ENCODE peak calls at places on chromosomes 1 and 21, in ten cellular contexts. R is stomach; O is bronchial epithelial cell; E is tibial nerve; N is BJ; P is brain microvascular endothelial cell; G is PC-3; L is cardiac muscle cell; M is CD8-positive, alpha-beta T cell; K is heart right ventricle. T is an unnamed sample.

GRCh38 chr1:63987014-63987630 is 213.3 kb downstream of the ROR1 start:
- DNase-seq in R (no peak), O (peak), E (no peak), N (no peak), P (peak), G (peak), L (no peak), M (no peak), K (no peak), T (no peak)

GRCh38 chr21:29300547-29301138 is 1.9 kb downstream of the BACH1 start:
- DNase-seq in R (no peak), O (no peak), E (no peak), N (no peak), P (no peak), G (peak), L (no peak), M (no peak), K (no peak), T (no peak)

GRCh38 chr1:111227434-111227833 is at the start of gene CHI3L2:
- DNase-seq in R (no peak), O (no peak), E (no peak), N (no peak), P (no peak), G (no peak), L (no peak), M (no peak), K (no peak), T (no peak)

GRCh38 chr1:237873487-237873927 is 17.2 kb downstream of the ZP4 start:
- DNase-seq in R (no peak), O (peak), E (no peak), N (no peak), P (peak), G (peak), L (no peak), M (no peak), K (no peak), T (no peak)

GRCh38 chr1:226406401-226406881 is 1.5 kb downstream of the PARP1 start:
- DNase-seq in R (no peak), O (peak), E (no peak), N (no peak), P (no peak), G (peak), L (no peak), M (no peak), K (no peak), T (no peak)

GRCh38 chr1:70360321-70360720 is 5.8 kb upstream of the ANKRD13C start:
- DNase-seq in R (no peak), O (no peak), E (no peak), N (no peak), P (no peak), G (peak), L (no peak), M (no peak), K (no peak), T (no peak)

GRCh38 chr1:60670313-60670712 is 412.0 kb upstream of the NFIA start:
- DNase-seq in R (no peak), O (no peak), E (no peak), N (no peak), P (no peak), G (no peak), L (no peak), M (no peak), K (no peak), T (no peak)

GRCh38 chr1:178161516-178161915 is 67.6 kb downstream of the RASAL2 start:
- DNase-seq in R (no peak), O (peak), E (no peak), N (no peak), P (peak), G (no peak), L (no peak), M (no peak), K (no peak), T (no peak)

GRCh38 chr21:16634522-16634914 is 878.3 kb upstream of the CXADR start:
- DNase-seq in R (no peak), O (peak), E (no peak), N (no peak), P (no peak), G (no peak), L (peak), M (no peak), K (no peak), T (no peak)

GRCh38 chr1:10692401-10693021 is 103.9 kb downstream of the CASZ1 start:
- DNase-seq in R (peak), O (peak), E (no peak), N (no peak), P (no peak), G (peak), L (peak), M (peak), K (no peak), T (no peak)

GRCh38 chr1:172719066-172719627 is 60.2 kb downstream of the FASLG start:
- DNase-seq in R (no peak), O (peak), E (no peak), N (no peak), P (no peak), G (peak), L (no peak), M (no peak), K (no peak), T (no peak)

GRCh38 chr21:16309250-16309971 is 579.6 kb downstream of the USP25 start:
- DNase-seq in R (no peak), O (no peak), E (no peak), N (no peak), P (peak), G (no peak), L (no peak), M (no peak), K (no peak), T (no peak)

GRCh38 chr1:154493276-154493675 is 8.7 kb upstream of the TDRD10 start:
- DNase-seq in R (no peak), O (no peak), E (no peak), N (no peak), P (no peak), G (no peak), L (no peak), M (no peak), K (peak), T (no peak)

GRCh38 chr1:24102966-24103365 is 9.0 kb downstream of the MYOM3 start:
- DNase-seq in R (no peak), O (no peak), E (no peak), N (no peak), P (no peak), G (no peak), L (no peak), M (no peak), K (peak), T (no peak)

GRCh38 chr21:46189959-46190490 is 5.8 kb upstream of the SPATC1L start:
- DNase-seq in R (no peak), O (no peak), E (peak), N (no peak), P (no peak), G (no peak), L (no peak), M (no peak), K (no peak), T (no peak)

GRCh38 chr1:41455479-41456271 is 28.8 kb downstream of the EDN2 start:
- DNase-seq in R (no peak), O (peak), E (no peak), N (no peak), P (peak), G (no peak), L (no peak), M (no peak), K (peak), T (no peak)

GRCh38 chr1:89622895-89623294 is 10.0 kb upstream of the LRRC8C start:
- DNase-seq in R (no peak), O (peak), E (no peak), N (no peak), P (no peak), G (no peak), L (no peak), M (no peak), K (no peak), T (no peak)

GRCh38 chr21:30146558-30147282 is 19.9 kb downstream of the CLDN17 start:
- DNase-seq in R (no peak), O (peak), E (no peak), N (no peak), P (no peak), G (peak), L (no peak), M (no peak), K (no peak), T (no peak)

GRCh38 chr1:215083408-215083961 is 948 bp downstream of the KCNK2 start:
- DNase-seq in R (no peak), O (no peak), E (peak), N (no peak), P (no peak), G (no peak), L (peak), M (no peak), K (no peak), T (no peak)

GRCh38 chr21:15065381-15066230 is 806 bp upstream of the NRIP1 start:
- DNase-seq in R (peak), O (peak), E (peak), N (peak), P (peak), G (peak), L (peak), M (peak), K (peak), T (peak)

GRCh38 chr1:25392881-25393280 is 27.7 kb downstream of the RHCE start:
- DNase-seq in R (no peak), O (no peak), E (no peak), N (no peak), P (no peak), G (no peak), L (no peak), M (no peak), K (no peak), T (no peak)

GRCh38 chr1:51372561-51372960 is 42.2 kb upstream of the TTC39A start:
- DNase-seq in R (no peak), O (no peak), E (no peak), N (no peak), P (no peak), G (no peak), L (no peak), M (no peak), K (no peak), T (no peak)

GRCh38 chr21:29656504-29657227 is 283.1 kb downstream of the GRIK1 start:
- DNase-seq in R (no peak), O (peak), E (no peak), N (peak), P (peak), G (peak), L (no peak), M (no peak), K (no peak), T (peak)

GRCh38 chr1:165144757-165145397 is 211.6 kb downstream of the LMX1A start:
- DNase-seq in R (peak), O (peak), E (peak), N (peak), P (peak), G (peak), L (peak), M (no peak), K (no peak), T (peak)

GRCh38 chr1:37890378-37891014 is 31.1 kb upstream of the MTF1 start:
- DNase-seq in R (no peak), O (peak), E (no peak), N (no peak), P (peak), G (peak), L (peak), M (no peak), K (no peak), T (peak)

GRCh38 chr1:56434659-56435202 is 144.6 kb downstream of the PLPP3 start:
- DNase-seq in R (no peak), O (no peak), E (no peak), N (no peak), P (no peak), G (no peak), L (no peak), M (no peak), K (no peak), T (no peak)

GRCh38 chr1:42258218-42258617 is 76.8 kb downstream of the FOXJ3 start:
- DNase-seq in R (no peak), O (no peak), E (no peak), N (no peak), P (no peak), G (no peak), L (no peak), M (no peak), K (no peak), T (no peak)

GRCh38 chr1:17276568-17276967 is 27.7 kb downstream of the PADI3 start:
- DNase-seq in R (peak), O (peak), E (no peak), N (no peak), P (no peak), G (peak), L (no peak), M (no peak), K (no peak), T (no peak)

GRCh38 chr1:186605762-186606350 is 74.4 kb downstream of the PTGS2 start:
- DNase-seq in R (no peak), O (peak), E (no peak), N (no peak), P (peak), G (peak), L (peak), M (no peak), K (no peak), T (peak)

GRCh38 chr1:21834666-21835065 is 22.6 kb downstream of the LDLRAD2 start:
- DNase-seq in R (no peak), O (no peak), E (no peak), N (no peak), P (no peak), G (no peak), L (no peak), M (no peak), K (no peak), T (no peak)

GRCh38 chr21:43210454-43211084 is 41.8 kb downstream of the CRYAA start:
- DNase-seq in R (no peak), O (no peak), E (no peak), N (no peak), P (no peak), G (no peak), L (no peak), M (no peak), K (no peak), T (no peak)

GRCh38 chr1:50667710-50668356 is 244.6 kb upstream of the DMRTA2 start:
- DNase-seq in R (no peak), O (no peak), E (no peak), N (no peak), P (peak), G (no peak), L (no peak), M (no peak), K (no peak), T (no peak)

GRCh38 chr1:209387969-209388329 is 195.6 kb upstream of the CAMK1G start:
- DNase-seq in R (no peak), O (peak), E (no peak), N (no peak), P (peak), G (peak), L (no peak), M (no peak), K (no peak), T (no peak)

GRCh38 chr1:145994391-145995120 is 1.8 kb downstream of the TXNIP start:
- DNase-seq in R (peak), O (no peak), E (no peak), N (no peak), P (no peak), G (no peak), L (no peak), M (no peak), K (no peak), T (no peak)

GRCh38 chr1:223776075-223776814 is 63.9 kb downstream of the CAPN2 start:
- DNase-seq in R (no peak), O (peak), E (no peak), N (peak), P (peak), G (peak), L (no peak), M (no peak), K (no peak), T (peak)

GRCh38 chr1:36098650-36099365 is 10.1 kb downstream of the ADPRS start:
- DNase-seq in R (no peak), O (no peak), E (no peak), N (no peak), P (no peak), G (no peak), L (no peak), M (no peak), K (no peak), T (no peak)

GRCh38 chr1:219333626-219334025 is 159.9 kb downstream of the LYPLAL1 start:
- DNase-seq in R (no peak), O (peak), E (no peak), N (no peak), P (no peak), G (no peak), L (no peak), M (no peak), K (no peak), T (no peak)

DNA sequence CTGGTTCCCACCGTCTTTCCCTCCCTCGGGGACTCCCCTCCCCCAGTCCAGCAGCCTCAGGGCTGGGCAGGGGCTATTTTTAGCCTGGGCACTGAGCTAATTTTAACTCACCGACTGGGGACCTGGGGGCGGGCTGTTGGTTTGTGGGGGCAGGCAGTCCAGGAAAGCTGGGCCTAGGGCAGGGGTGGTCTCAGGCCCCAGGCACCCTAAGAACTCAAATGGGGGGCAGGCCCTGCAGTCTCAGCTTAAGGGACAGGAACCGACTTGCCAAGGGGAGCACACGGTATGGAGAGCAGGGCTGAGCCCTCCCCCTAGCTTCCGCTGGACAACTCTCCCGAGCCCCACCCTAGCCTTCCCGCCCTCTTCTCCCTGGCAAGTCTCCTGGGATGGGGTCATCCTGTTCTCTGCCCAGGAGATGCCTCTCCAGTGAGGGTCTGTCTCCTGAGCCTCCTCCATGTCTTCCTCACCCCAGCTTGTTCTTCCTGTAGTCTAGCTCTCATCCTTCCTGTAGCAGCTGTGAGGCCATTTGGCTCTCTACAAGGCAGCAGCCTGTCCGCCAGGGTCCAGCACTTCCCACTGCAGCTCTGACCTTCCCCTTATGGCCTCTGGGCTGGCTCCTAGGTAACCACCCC is 10.1 kb downstream of the MEF2D start:
- DNase-seq in R (no peak), O (no peak), E (no peak), N (no peak), P (no peak), G (no peak), L (peak), M (no peak), K (peak), T (no peak)
- H3K4me3 ChIP-seq in R (peak), O (no peak), E (peak), N (no peak), P (no peak), G (no peak), L (peak), M (peak), K (peak), T (peak)

GRCh38 chr1:13851726-13852125 is 151.7 kb downstream of the PRDM2 start:
- DNase-seq in R (no peak), O (no peak), E (no peak), N (no peak), P (no peak), G (no peak), L (no peak), M (no peak), K (no peak), T (no peak)
- TF ChIP-seq CTCF in R (no peak), O (no peak), E (no peak), N (no peak), P (no peak), G (no peak), L (no peak), M (no peak), K (no peak), T (no peak)

GRCh38 chr1:45908613-45909140 is 105.3 kb downstream of the MAST2 start:
- DNase-seq in R (no peak), O (no peak), E (no peak), N (no peak), P (no peak), G (no peak), L (peak), M (no peak), K (no peak), T (no peak)

GRCh38 chr1:45913925-45914501 is 110.6 kb downstream of the MAST2 start:
- DNase-seq in R (no peak), O (no peak), E (no peak), N (no peak), P (no peak), G (no peak), L (peak), M (no peak), K (no peak), T (no peak)

GRCh38 chr1:45914836-45915235 is 111.4 kb downstream of the MAST2 start:
- DNase-seq in R (no peak), O (no peak), E (no peak), N (no peak), P (no peak), G (no peak), L (no peak), M (no peak), K (no peak), T (no peak)

GRCh38 chr1:45911634-45912033 is 108.2 kb downstream of the MAST2 start:
- DNase-seq in R (no peak), O (no peak), E (no peak), N (no peak), P (no peak), G (no peak), L (no peak), M (no peak), K (no peak), T (no peak)

DNA sequence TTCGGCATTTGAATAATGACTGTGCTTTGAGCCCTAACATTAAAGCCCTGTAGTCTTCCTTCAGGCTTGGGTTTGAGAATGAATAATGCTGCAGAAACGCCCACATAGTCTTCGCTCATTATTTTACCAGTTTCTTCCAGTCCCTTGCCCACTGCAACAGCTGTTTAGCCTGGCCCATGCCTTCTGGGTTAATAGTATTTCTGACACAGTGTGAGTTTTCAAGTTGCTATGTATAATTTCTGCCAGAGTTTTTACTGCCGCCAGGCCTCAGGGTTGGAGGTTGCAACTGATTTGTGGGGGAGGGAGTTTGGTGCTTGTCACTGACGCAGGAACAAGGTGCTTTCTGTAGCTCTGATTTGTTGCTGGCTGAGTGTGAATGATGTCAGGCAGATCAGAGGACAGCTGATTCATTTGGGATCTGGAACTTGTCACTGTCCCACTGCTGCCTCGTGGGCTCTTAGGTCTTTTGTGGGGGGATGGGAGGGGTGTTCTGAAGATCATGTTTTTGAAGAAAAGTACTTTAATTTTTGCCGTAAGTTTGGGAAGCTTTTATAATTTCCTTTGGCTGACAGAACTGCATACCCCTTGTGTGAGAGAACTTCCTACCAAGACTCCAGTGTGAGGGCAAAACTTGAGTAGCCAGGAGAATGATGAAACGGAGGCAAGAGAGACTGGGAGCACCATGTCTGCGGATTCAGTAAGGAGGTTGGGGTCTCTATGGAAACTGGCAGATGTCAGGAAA is 109.9 kb downstream of the MAST2 start:
- DNase-seq in R (no peak), O (no peak), E (no peak), N (peak), P (peak), G (no peak), L (peak), M (no peak), K (peak), T (peak)
- H3K4me3 ChIP-seq in R (no peak), O (no peak), E (no peak), N (no peak), P (no peak), G (no peak), L (peak), M (no peak), K (peak), T (no peak)

DNA sequence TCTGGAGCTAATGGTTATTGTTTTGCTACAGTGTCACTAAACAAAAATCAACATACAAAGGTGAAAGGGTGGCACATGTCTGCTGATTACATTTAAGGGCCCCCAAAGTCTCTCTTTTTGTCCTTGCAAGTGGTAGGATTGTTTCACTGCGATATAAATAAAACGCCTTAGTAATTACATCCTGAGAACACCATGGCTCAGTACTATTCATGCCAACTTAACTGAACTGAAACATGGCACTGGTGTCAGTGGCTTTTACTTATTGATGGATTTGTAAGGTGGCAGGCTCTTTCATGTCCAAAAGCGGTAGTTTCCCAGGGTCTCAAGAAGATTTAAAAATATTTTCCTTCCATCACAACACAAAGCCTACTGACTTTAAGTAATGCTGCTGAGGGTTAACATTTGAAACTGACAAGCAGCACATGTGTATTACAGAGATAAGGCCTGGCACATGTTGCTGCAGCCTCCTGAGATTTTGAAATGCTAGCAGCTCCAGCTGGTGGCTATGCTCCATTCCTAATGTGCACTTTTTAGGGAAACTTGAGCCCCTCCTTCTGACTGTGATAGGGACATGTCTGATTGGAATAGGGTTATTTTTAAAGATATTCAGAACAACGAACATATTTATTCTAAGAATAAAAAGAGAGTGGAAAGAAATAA is 86.8 kb downstream of the ATP1B1 start:
- DNase-seq in R (peak), O (no peak), E (no peak), N (no peak), P (no peak), G (no peak), L (peak), M (no peak), K (peak), T (no peak)
- TF ChIP-seq CTCF in R (no peak), O (no peak), E (no peak), N (no peak), P (no peak), G (no peak), L (peak), M (no peak), K (peak), T (no peak)

T was measured in HFF-Myc.